ENCODE peak calls at places on chromosomes 6 and 20, in five cellular contexts. K is SK-N-SH, N is HepG2, W is HCT116, I is GM12878. Y is an unnamed sample. For H4K20me1, the result is how much of the 10 kb centered on the place peaks cover.

GRCh38 chr6:45703041-45703739 is 312.5 kb downstream of the CLIC5 start:
- DNase-seq in K (no peak), N (no peak), W (no peak), I (no peak), Y (no peak)

GRCh38 chr20:38764563-38765355 is 16.5 kb downstream of the ACTR5 start:
- DNase-seq in K (no peak), N (peak), W (peak), I (no peak), Y (no peak)

GRCh38 chr6:132734694-132735236 is 20.9 kb upstream of the VNN1 start:
- DNase-seq in K (no peak), N (peak), W (peak), I (no peak), Y (peak)

GRCh38 chr20:37406010-37406998 is 60.4 kb downstream of the SRC start:
- DNase-seq in K (peak), N (no peak), W (no peak), I (no peak), Y (peak)

GRCh38 chr20:568097-568864 is 24.7 kb upstream of the CSNK2A1 start:
- DNase-seq in K (no peak), N (no peak), W (no peak), I (no peak), Y (no peak)

GRCh38 chr20:57544838-57545564 is 15.9 kb upstream of the PCK1 start:
- DNase-seq in K (no peak), N (no peak), W (no peak), I (no peak), Y (no peak)

GRCh38 chr6:42978487-42978792 is 541 bp downstream of the PEX6 start:
- DNase-seq in K (no peak), N (no peak), W (no peak), I (no peak), Y (peak)

GRCh38 chr6:63527658-63528514 is 44.4 kb upstream of the LOC128125822 start:
- DNase-seq in K (no peak), N (peak), W (peak), I (no peak), Y (no peak)

DNA sequence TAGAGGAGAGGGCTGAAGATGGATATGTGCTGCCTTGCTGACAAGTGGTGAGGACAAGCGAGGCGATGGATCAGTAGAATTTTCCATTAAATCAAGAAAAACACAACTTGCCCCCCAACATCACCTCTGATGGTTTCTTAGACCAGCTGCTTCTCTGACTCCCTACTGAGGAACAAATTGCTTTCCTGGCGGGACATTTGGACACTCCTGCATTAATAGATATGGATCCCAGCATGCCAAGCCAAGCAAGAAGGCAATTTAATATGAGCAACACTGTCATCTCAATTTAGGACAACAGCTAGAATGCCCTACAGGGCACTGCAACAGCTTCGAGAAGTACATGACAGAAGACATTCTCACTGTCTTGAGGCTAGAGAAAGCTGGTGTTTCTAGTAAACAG is 248.4 kb upstream of the AGPAT4 start:
- DNase-seq in K (no peak), N (no peak), W (no peak), I (no peak), Y (no peak)
- TF ChIP-seq CTCF in K (no peak), N (no peak), W (no peak), I (no peak), Y (no peak)

DNA sequence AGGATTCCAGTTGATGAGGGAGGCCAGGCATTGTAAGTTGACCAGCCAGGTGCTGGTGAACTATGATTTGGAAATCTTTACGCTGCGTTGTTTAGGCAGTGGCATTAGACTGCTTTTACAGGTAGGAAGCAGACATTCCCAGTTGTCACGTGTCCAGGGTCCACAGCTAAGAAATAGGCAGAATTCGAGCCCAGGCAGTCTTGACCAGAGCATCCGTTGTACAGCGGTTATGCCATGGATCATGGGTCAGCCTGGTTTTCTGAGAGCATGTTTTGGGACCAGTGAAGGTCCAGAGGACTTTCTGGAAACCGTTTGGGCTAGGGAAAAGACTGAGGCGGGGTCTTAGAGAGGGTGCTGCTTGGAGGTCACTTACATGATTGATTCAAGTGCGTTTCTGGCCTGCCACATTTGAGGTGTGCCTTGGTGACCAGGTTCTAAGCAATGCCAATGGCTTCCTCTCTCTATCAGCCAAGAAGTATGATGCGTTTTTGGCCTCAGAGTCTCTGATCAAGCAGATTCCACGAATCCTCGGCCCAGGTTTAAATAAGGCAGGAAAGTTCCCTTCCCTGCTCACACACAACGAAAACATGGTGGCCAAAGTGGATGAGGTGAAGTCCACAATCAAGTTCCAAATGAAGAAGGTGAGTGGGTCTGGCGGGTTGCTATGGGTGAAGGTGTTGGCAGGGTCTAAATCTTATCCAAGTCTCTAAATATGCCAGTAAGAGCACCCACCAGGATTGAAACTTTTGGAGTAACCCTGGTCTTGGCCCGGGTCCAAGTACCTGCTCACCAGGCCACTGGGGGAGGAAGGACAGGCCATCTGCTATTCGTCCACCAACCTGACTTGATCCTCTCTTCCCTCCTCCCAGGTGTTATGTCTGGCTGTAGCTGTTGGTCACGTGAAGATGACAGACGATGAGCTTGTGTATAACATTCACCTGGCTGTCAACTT is 1.8 kb downstream of the RPL10A start:
- DNase-seq in K (peak), N (peak), W (no peak), I (no peak), Y (no peak)
- H4K20me1 ChIP-seq in K (under half), N (half or more), W (under half), I (under half), Y (under half)

GRCh38 chr6:128179890-128180440 is 279.1 kb upstream of the THEMIS start:
- DNase-seq in K (no peak), N (no peak), W (no peak), I (no peak), Y (no peak)
- TF ChIP-seq REST in K (no peak), N (no peak), W (no peak), I (no peak), Y (no peak)

DNA sequence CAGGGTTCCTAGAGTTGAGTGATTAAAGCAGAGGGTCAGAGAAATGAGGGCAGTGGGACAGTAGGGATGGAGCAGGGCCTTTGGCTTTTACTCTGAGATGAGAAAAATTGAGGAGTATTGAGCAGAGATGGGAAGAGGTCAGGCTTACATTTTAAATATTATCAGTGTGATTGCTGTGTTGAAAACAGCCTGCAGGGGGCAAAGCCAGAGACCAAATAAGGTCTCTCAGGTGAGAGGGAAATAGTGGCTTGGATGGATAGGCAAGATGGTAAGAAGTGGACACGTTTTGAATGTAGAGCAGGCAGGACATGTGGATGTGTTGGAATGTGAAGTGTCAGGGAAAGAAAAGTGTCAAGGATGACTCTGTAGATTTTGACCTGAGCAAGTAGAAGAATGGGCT is 105.0 kb upstream of the MAP3K7 start:
- DNase-seq in K (no peak), N (no peak), W (no peak), I (no peak), Y (peak)
- TF ChIP-seq CTCF in K (peak), N (no peak), W (peak), I (peak), Y (peak)

GRCh38 chr6:17186925-17187324 is 85.1 kb downstream of the STMND1 start:
- DNase-seq in K (no peak), N (no peak), W (no peak), I (no peak), Y (no peak)
- H4K20me1 ChIP-seq in K (under half), N (under half), W (under half), I (under half), Y (under half)

GRCh38 chr20:13910492-13910891 is 79.9 kb downstream of the SEL1L2 start:
- DNase-seq in K (no peak), N (no peak), W (no peak), I (no peak), Y (no peak)
- TF ChIP-seq REST in K (no peak), N (no peak), W (no peak), I (no peak), Y (no peak)

GRCh38 chr6:2196079-2196679 is 49.2 kb downstream of the GMDS start:
- DNase-seq in K (peak), N (peak), W (peak), I (peak), Y (peak)
- TF ChIP-seq CTCF in K (peak), N (peak), W (peak), I (peak), Y (peak)